ENCODE peak calls at places on chromosome 13, in ten cellular contexts. D is PC-9, C is ovary, A is colonic mucosa, O is mesendoderm, K is HCT116, P is stomach, V is breast epithelium, N is thoracic aorta, U is fibroblast of lung. W is an unnamed sample.

GRCh38 chr13:60327551-60327950 is 69.5 kb upstream of the TDRD3 start:
- DNase-seq in D (no peak), C (no peak), A (no peak), O (no peak), K (no peak), P (no peak), V (no peak), N (no peak), U (no peak), W (no peak)

GRCh38 chr13:43079392-43079931 is 56.1 kb downstream of the DNAJC15 start:
- DNase-seq in D (no peak), C (no peak), A (no peak), O (no peak), K (no peak), P (no peak), V (no peak), N (no peak), U (no peak), W (no peak)

GRCh38 chr13:66952507-66952906 is 277.6 kb downstream of the PCDH9 start:
- DNase-seq in D (no peak), C (no peak), A (no peak), O (peak), K (no peak), P (no peak), V (no peak), N (no peak), U (no peak), W (no peak)

GRCh38 chr13:92224052-92224821 is 825.8 kb downstream of the GPC5 start:
- DNase-seq in D (no peak), C (peak), A (no peak), O (no peak), K (no peak), P (no peak), V (no peak), N (no peak), U (peak), W (no peak)

GRCh38 chr13:114131581-114132418 is 623 bp downstream of the RASA3 start:
- DNase-seq in D (no peak), C (no peak), A (no peak), O (peak), K (no peak), P (no peak), V (no peak), N (no peak), U (peak), W (no peak)

GRCh38 chr13:95023405-95023804 is 277.8 kb downstream of the ABCC4 start:
- DNase-seq in D (no peak), C (no peak), A (no peak), O (peak), K (no peak), P (no peak), V (no peak), N (no peak), U (no peak), W (peak)

GRCh38 chr13:95075506-95075905 is 225.7 kb downstream of the ABCC4 start:
- DNase-seq in D (no peak), C (no peak), A (no peak), O (no peak), K (no peak), P (no peak), V (no peak), N (no peak), U (no peak), W (no peak)

GRCh38 chr13:48891586-48891985 is 84.1 kb upstream of the FNDC3A start:
- DNase-seq in D (peak), C (no peak), A (no peak), O (no peak), K (peak), P (no peak), V (no peak), N (no peak), U (peak), W (peak)

GRCh38 chr13:99977912-99978780 is 3.4 kb upstream of the ZIC2 start:
- DNase-seq in D (no peak), C (no peak), A (peak), O (peak), K (no peak), P (no peak), V (no peak), N (no peak), U (no peak), W (no peak)

GRCh38 chr13:37187110-37187509 is 81.6 kb upstream of the CSNK1A1L start:
- DNase-seq in D (no peak), C (no peak), A (no peak), O (no peak), K (no peak), P (no peak), V (no peak), N (no peak), U (peak), W (no peak)

GRCh38 chr13:22569830-22570229 is 610.9 kb upstream of the SGCG start:
- DNase-seq in D (no peak), C (no peak), A (no peak), O (no peak), K (no peak), P (no peak), V (no peak), N (no peak), U (no peak), W (no peak)

GRCh38 chr13:64314286-64314685 is 2898.6 kb upstream of the PCDH20 start:
- DNase-seq in D (no peak), C (no peak), A (no peak), O (no peak), K (no peak), P (no peak), V (no peak), N (no peak), U (peak), W (no peak)

GRCh38 chr13:103961129-103961528 is 894.9 kb upstream of the SLC10A2 start:
- DNase-seq in D (no peak), C (no peak), A (no peak), O (no peak), K (no peak), P (no peak), V (no peak), N (no peak), U (no peak), W (no peak)

GRCh38 chr13:56932104-56932503 is 208.6 kb upstream of the PRR20A start:
- DNase-seq in D (no peak), C (no peak), A (no peak), O (no peak), K (no peak), P (no peak), V (no peak), N (no peak), U (no peak), W (no peak)

GRCh38 chr13:21071015-21071414 is 9.6 kb upstream of the LATS2 start:
- DNase-seq in D (peak), C (no peak), A (no peak), O (peak), K (no peak), P (no peak), V (no peak), N (no peak), U (peak), W (no peak)

GRCh38 chr13:37202264-37202663 is 96.8 kb upstream of the CSNK1A1L start:
- DNase-seq in D (no peak), C (no peak), A (no peak), O (no peak), K (no peak), P (no peak), V (no peak), N (no peak), U (peak), W (no peak)

GRCh38 chr13:57763689-57764088 is 132.1 kb downstream of the PCDH17 start:
- DNase-seq in D (no peak), C (no peak), A (no peak), O (no peak), K (no peak), P (no peak), V (no peak), N (no peak), U (no peak), W (no peak)

GRCh38 chr13:39815345-39816111 is 160.1 kb downstream of the COG6 start:
- DNase-seq in D (no peak), C (peak), A (no peak), O (no peak), K (no peak), P (no peak), V (no peak), N (no peak), U (no peak), W (no peak)

GRCh38 chr13:100594731-100595130 is 6.1 kb upstream of the GGACT start:
- DNase-seq in D (no peak), C (no peak), A (peak), O (peak), K (no peak), P (peak), V (no peak), N (no peak), U (no peak), W (no peak)

GRCh38 chr13:20165417-20166257 is 4.8 kb upstream of the GJA3 start:
- DNase-seq in D (no peak), C (no peak), A (no peak), O (no peak), K (no peak), P (no peak), V (no peak), N (no peak), U (no peak), W (no peak)

GRCh38 chr13:113296842-113297369 is at the start of gene LAMP1:
- DNase-seq in D (peak), C (peak), A (peak), O (peak), K (peak), P (peak), V (peak), N (peak), U (peak), W (peak)

GRCh38 chr13:27896726-27897125 is 23.1 kb upstream of the PDX1 start:
- DNase-seq in D (no peak), C (no peak), A (no peak), O (no peak), K (no peak), P (no peak), V (no peak), N (no peak), U (no peak), W (no peak)

GRCh38 chr13:27679896-27680295 is 58.2 kb downstream of the POLR1D start:
- DNase-seq in D (no peak), C (no peak), A (no peak), O (no peak), K (no peak), P (no peak), V (no peak), N (no peak), U (no peak), W (no peak)

GRCh38 chr13:112959206-112959605 is 9.8 kb upstream of the MCF2L start:
- DNase-seq in D (no peak), C (no peak), A (no peak), O (no peak), K (no peak), P (no peak), V (no peak), N (no peak), U (no peak), W (no peak)

GRCh38 chr13:44396295-44396962 is 22.8 kb downstream of the SERP2 start:
- DNase-seq in D (no peak), C (no peak), A (no peak), O (peak), K (no peak), P (no peak), V (no peak), N (no peak), U (no peak), W (no peak)

GRCh38 chr13:97262058-97262457 is 39.9 kb downstream of the MBNL2 start:
- DNase-seq in D (no peak), C (no peak), A (no peak), O (no peak), K (no peak), P (no peak), V (no peak), N (no peak), U (no peak), W (no peak)

GRCh38 chr13:20945952-20946383 is 43.4 kb upstream of the XPO4 start:
- DNase-seq in D (no peak), C (no peak), A (peak), O (no peak), K (no peak), P (no peak), V (no peak), N (no peak), U (peak), W (no peak)

GRCh38 chr13:30829145-30829544 is 76.9 kb upstream of the MEDAG start:
- DNase-seq in D (peak), C (no peak), A (no peak), O (no peak), K (peak), P (no peak), V (no peak), N (no peak), U (peak), W (peak)

GRCh38 chr13:113348591-113348990 is 15.3 kb downstream of the GRTP1 start:
- DNase-seq in D (no peak), C (no peak), A (no peak), O (no peak), K (no peak), P (no peak), V (no peak), N (no peak), U (no peak), W (no peak)

DNA sequence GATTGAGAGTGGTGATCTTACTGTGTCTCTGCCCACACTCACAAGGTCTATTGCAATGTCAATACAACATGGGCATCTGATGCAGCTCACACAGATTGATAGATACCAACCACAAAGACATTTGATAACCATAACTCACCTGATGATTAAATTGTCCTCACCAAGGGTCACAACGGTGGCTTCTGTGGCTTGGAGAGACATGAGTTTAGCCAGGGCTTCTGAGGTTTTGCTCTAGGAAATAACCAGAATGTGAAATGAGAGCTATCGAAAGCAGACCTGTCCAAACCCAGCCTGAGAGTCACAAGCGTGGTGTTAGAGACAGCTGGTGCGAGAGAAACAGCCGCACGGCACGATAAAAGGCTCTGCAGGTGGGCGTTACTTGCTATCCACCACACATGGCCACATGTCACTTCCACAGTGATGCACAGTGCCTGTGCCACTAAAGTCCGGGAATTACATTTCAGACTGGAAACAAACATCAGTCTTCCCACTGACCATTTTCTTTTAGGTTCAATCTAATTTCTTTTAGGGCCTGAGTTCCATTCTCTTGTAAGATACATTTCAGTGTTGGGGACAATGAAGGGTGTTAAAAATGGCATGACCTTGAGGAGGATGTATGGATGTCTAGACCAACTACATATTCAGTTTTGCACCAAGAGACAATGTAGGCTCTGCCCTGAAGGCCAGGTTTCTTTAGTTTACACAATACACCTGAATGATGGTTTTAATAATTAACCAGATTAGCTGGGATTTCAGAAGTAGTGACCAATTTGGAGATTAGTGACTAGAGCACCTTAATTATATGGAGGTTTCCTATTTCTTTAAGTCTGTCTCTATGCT is 53.7 kb downstream of the ATP7B start:
- DNase-seq in D (no peak), C (no peak), A (no peak), O (no peak), K (no peak), P (no peak), V (no peak), N (no peak), U (no peak), W (no peak)
- H3K27ac ChIP-seq in D (no peak), C (no peak), A (peak), O (no peak), K (no peak), P (no peak), V (no peak), N (no peak), U (no peak), W (no peak)

DNA sequence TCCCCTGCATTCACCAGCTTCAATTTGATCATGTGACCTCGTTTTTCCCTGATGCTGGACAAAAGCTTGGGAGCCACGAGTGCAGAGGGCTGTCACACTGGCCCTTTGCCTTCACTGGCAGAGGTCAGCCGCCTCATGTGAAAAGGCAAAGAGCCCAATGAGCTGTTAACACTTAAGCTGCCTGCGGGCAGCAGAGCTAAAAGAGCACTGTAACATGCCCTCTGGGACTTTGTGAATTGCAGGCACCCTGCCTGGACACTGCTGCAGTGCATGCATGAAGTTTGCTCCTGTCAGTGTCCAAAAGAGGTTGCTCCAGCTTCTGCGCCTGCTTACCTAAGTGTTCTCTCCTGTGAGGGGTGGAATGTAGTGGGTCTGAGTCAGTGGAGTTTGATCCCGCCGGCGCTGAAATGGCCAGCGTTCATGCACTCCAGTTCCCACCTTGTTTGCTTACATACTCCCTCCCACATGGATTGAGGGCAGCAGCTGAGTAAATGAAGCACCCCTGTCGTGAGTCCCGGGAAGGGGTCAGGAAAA is 193.7 kb downstream of the RFC3 start:
- DNase-seq in D (no peak), C (no peak), A (no peak), O (no peak), K (no peak), P (no peak), V (no peak), N (no peak), U (no peak), W (no peak)
- H3K27ac ChIP-seq in D (no peak), C (no peak), A (no peak), O (no peak), K (no peak), P (no peak), V (no peak), N (no peak), U (no peak), W (no peak)

GRCh38 chr13:24080134-24080533 is 80.4 kb upstream of the SPATA13 start:
- DNase-seq in D (no peak), C (no peak), A (no peak), O (no peak), K (no peak), P (no peak), V (no peak), N (no peak), U (no peak), W (no peak)

GRCh38 chr13:24085662-24086061 is 74.9 kb upstream of the SPATA13 start:
- DNase-seq in D (no peak), C (no peak), A (no peak), O (no peak), K (no peak), P (peak), V (no peak), N (no peak), U (no peak), W (no peak)

GRCh38 chr13:24081388-24081787 is 79.1 kb upstream of the SPATA13 start:
- DNase-seq in D (no peak), C (peak), A (no peak), O (no peak), K (no peak), P (no peak), V (no peak), N (no peak), U (no peak), W (no peak)

GRCh38 chr13:24083722-24084421 is 76.6 kb upstream of the SPATA13 start:
- DNase-seq in D (no peak), C (no peak), A (no peak), O (no peak), K (no peak), P (no peak), V (no peak), N (no peak), U (no peak), W (no peak)

GRCh38 chr13:24083141-24083540 is 77.4 kb upstream of the SPATA13 start:
- DNase-seq in D (peak), C (no peak), A (no peak), O (no peak), K (no peak), P (no peak), V (no peak), N (no peak), U (no peak), W (no peak)
- H3K27ac ChIP-seq in D (no peak), C (no peak), A (no peak), O (no peak), K (no peak), P (no peak), V (no peak), N (no peak), U (no peak), W (no peak)

GRCh38 chr13:106917673-106918652 is 350.0 kb upstream of the ARGLU1 start:
- DNase-seq in D (peak), C (peak), A (peak), O (peak), K (peak), P (peak), V (peak), N (peak), U (peak), W (no peak)
- H3K27ac ChIP-seq in D (peak), C (peak), A (peak), O (peak), K (peak), P (peak), V (peak), N (peak), U (peak), W (no peak)

DNA sequence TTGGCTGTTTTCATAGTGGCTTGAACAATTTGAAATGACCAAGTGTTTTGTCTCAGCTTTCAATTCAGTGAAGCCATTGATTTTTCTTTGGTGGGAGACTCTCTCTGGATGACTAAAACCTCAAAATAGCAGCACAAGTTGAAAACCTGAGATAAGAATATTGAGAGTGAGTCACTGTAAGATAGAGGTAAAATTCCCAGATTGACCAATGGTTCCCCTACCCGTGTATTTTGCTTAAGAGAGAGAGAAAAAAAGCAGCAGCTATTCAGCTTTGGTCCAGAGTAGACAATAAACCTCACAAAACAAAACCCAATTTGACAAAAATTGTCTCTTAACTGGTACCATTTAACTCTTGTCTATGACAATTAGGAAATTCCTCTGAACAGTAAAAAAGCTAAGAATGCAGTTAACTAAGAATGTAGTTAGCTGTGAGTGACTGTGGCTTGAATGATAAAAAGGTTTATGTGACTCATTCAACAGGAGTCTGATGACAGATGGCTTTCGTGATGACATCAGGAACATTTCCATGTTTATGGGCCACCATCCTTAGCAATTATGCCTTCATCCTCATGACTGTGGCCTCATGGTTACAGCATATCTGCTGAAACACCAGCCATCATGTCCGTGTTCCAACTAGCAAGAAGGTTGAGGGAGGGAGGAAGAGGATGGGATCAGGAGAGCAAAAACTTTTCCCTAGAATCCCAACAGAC is 356.9 kb downstream of the NDFIP2 start:
- DNase-seq in D (no peak), C (no peak), A (no peak), O (peak), K (no peak), P (no peak), V (no peak), N (no peak), U (peak), W (no peak)
- H3K27ac ChIP-seq in D (peak), C (no peak), A (no peak), O (no peak), K (no peak), P (no peak), V (no peak), N (no peak), U (no peak), W (no peak)

W was measured in epithelial cell of prostate.